ENCODE peak calls at places on chromosomes 4 and X, in five cellular contexts. H is heart left ventricle, Z is colonic mucosa, B is neuronal stem cell, Q is foreskin keratinocyte. A is an unnamed sample.

GRCh38 chr4:98804403-98804802 is 124.5 kb downstream of the EIF4E start:
- DNase-seq in H (no peak), Z (no peak), B (no peak), Q (no peak), A (no peak)

GRCh38 chr4:155822572-155822971 is 43.5 kb downstream of the ASIC5 start:
- DNase-seq in H (no peak), Z (no peak), B (no peak), Q (no peak), A (no peak)

GRCh38 chr4:133149932-133150642 is 993 bp downstream of the PCDH10 start:
- DNase-seq in H (no peak), Z (no peak), B (no peak), Q (no peak), A (no peak)

GRCh38 chrX:134821370-134821769 is 163.1 kb upstream of the PLAC1 start:
- DNase-seq in H (peak; percentile 61), Z (no peak), B (no peak), Q (no peak), A (no peak)

GRCh38 chrX:39406799-39407198 is 605.5 kb downstream of the MID1IP1 start:
- DNase-seq in H (no peak), Z (no peak), B (no peak), Q (no peak), A (no peak)

GRCh38 chrX:148905376-148905775 is 405.0 kb downstream of the AFF2 start:
- DNase-seq in H (no peak), Z (no peak), B (peak; percentile 30), Q (no peak), A (no peak)

GRCh38 chrX:69670001-69670555 is 54.2 kb downstream of the EDA start:
- DNase-seq in H (no peak), Z (no peak), B (no peak), Q (no peak), A (no peak)

GRCh38 chr4:1237981-1238675 is 10.8 kb downstream of the CTBP1 start:
- DNase-seq in H (no peak), Z (no peak), B (no peak), Q (no peak), A (peak; percentile 6)

GRCh38 chr4:89509708-89510269 is 202.2 kb upstream of the GPRIN3 start:
- DNase-seq in H (no peak), Z (no peak), B (no peak), Q (peak; percentile 45), A (no peak)

GRCh38 chrX:39828971-39829370 is 268.8 kb downstream of the BCOR start:
- DNase-seq in H (no peak), Z (no peak), B (no peak), Q (no peak), A (no peak)

GRCh38 chr4:168882650-168883233 is 127.3 kb downstream of the CBR4 start:
- DNase-seq in H (no peak), Z (no peak), B (no peak), Q (no peak), A (no peak)

GRCh38 chrX:39427492-39428289 is 626.4 kb downstream of the MID1IP1 start:
- DNase-seq in H (no peak), Z (no peak), B (no peak), Q (peak; percentile 11), A (no peak)

GRCh38 chrX:1496076-1496475 is 40.9 kb downstream of the P2RY8 start:
- DNase-seq in H (no peak), Z (no peak), B (no peak), Q (no peak), A (no peak)

GRCh38 chrX:1492421-1493012 is 39.8 kb upstream of the ASMTL start:
- DNase-seq in H (no peak), Z (no peak), B (no peak), Q (no peak), A (no peak)

GRCh38 chrX:1493877-1494510 is 41.3 kb upstream of the ASMTL start:
- DNase-seq in H (no peak), Z (no peak), B (no peak), Q (no peak), A (peak; percentile 34)

GRCh38 chrX:1491851-1492349 is 39.2 kb upstream of the ASMTL start:
- DNase-seq in H (no peak), Z (no peak), B (peak; percentile 35), Q (no peak), A (no peak)

DNA sequence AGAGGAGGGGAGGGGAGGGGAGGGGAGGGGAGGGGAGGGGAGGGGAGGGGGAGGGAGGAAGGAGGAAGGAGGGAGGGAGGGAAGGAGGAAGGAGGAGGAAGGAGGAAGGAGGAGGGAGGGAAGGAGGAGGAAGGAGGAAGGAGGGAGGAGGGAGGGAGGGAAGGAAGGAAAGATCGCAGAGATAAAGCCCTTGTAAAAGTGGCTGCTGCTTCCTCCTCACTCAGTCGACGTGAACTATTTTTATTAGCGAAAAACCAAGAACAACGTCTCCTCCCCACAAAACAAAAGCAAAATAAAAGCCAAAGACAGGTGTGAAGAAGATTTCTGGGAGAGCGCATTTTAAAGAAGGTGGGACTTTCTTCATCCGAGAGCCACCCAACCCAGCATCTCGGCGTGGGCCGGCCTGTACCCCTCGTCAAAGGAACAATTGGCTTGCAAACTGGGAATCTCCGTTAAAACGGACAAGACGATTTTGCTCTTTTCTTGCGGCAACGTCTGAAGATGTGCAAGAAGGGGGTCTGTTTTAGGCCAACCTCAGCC is 40.7 kb upstream of the ASMTL start:
- DNase-seq in H (no peak), Z (no peak), B (no peak), Q (no peak), A (no peak)
- H3K4me1 ChIP-seq in H (peaks cover 13% of the 10 kb centered on the region), Z (no peaks in the 10 kb centered on the region), B (peaks cover 1% of the 10 kb centered on the region), Q (no peaks in the 10 kb centered on the region), A (no peaks in the 10 kb centered on the region)

GRCh38 chr4:7330811-7331681 is 103.7 kb downstream of the PSAPL1 start:
- DNase-seq in H (no peak), Z (no peak), B (no peak), Q (no peak), A (no peak)
- H3K4me1 ChIP-seq in H (no peaks in the 10 kb centered on the region), Z (no peaks in the 10 kb centered on the region), B (peaks cover 24% of the 10 kb centered on the region), Q (no peaks in the 10 kb centered on the region), A (peaks cover 11% of the 10 kb centered on the region)

DNA sequence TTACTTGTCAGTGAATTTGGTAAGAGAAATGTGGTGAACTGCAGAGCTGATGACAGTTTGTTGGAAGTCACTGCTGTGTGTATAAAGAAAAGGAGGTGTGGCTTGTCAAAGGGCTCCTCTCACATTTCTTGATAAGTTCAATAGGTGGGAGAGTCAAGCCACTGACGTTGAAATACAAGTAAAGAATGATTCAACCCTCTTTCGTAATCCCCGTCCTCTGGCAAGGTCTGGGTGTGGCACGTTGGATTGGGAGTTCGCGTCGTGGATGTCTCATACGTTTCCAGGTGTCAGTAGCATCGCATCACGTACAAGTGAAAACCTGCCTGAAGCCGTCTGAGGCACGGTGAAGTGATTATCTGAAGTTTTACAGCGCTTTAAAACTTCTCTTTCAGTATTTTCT is 76.4 kb downstream of the EGF start:
- DNase-seq in H (no peak), Z (no peak), B (no peak), Q (peak; percentile 99), A (no peak)
- H3K4me1 ChIP-seq in H (peaks cover 13% of the 10 kb centered on the region), Z (no peaks in the 10 kb centered on the region), B (no peaks in the 10 kb centered on the region), Q (peaks cover 14% of the 10 kb centered on the region), A (no peaks in the 10 kb centered on the region)

DNA sequence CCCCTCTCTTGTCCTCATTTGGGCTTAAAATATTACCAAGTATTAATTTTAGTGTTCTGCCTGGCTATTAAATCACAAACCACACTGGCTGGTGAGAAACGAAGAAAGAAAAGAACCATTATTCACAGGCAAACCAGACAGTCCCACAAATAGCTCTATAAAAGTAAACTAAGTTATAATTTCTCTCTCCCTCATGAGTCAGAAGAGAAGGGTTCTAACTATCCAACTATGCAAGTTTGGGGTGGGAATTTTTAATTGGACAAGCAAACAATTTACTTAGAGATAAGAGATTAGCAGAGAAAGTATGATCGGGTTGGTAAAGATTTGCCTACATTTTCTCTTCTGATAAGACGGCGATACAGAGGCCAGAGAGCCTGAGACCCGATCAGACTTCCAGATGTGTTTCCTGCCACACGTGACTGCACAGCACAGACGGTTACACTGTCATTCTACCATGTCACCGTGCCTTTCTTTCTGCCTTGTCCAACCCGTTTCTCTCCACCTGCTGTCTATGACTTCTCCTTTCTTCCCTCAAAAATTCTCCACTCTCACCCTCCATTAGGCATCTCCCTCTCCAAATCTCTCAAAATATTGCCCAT is 52.3 kb downstream of the MEPE start:
- DNase-seq in H (no peak), Z (no peak), B (no peak), Q (no peak), A (no peak)
- H3K4me1 ChIP-seq in H (peaks cover under 1% of the 10 kb centered on the region), Z (no peaks in the 10 kb centered on the region), B (no peaks in the 10 kb centered on the region), Q (no peaks in the 10 kb centered on the region), A (no peaks in the 10 kb centered on the region)

DNA sequence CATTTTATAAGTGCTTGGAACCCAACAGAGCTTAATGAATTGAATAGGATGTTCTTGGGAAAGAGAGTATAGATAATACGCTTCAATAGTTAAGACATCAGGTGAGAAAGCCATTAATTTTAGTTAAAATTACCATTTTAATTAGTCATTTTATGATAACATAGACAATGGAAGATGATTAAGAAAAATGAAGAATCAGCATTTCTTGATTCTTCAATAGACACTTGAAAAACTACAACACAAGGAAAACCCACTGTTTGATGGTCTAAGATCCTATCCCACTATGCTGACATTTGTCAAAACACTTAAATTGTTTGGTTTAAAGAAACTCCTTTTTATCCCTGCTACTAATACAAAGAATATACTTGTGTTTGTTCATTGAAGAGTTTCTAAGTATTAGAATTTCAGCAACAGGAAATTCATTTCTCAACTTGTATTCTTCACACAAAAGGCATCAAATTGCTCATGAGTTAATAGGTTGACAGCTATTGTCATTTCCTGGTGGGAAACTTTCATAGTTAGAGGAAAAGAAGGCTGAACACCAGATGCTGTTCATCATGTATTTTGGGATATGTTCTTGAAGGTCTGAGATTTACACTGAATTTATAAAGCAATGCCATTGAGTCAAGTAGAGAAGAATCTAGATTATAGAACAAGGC is 9.6 kb upstream of the CXCL2 start:
- DNase-seq in H (no peak), Z (no peak), B (no peak), Q (no peak), A (no peak)
- H3K4me1 ChIP-seq in H (peaks cover 78% of the 10 kb centered on the region), Z (no peaks in the 10 kb centered on the region), B (no peaks in the 10 kb centered on the region), Q (peaks cover 53% of the 10 kb centered on the region), A (peaks cover 45% of the 10 kb centered on the region)

GRCh38 chrX:57367649-57368048 is 81.1 kb downstream of the FAAH2 start:
- DNase-seq in H (no peak), Z (no peak), B (no peak), Q (no peak), A (no peak)
- H3K4me1 ChIP-seq in H (no peaks in the 10 kb centered on the region), Z (no peaks in the 10 kb centered on the region), B (no peaks in the 10 kb centered on the region), Q (no peaks in the 10 kb centered on the region), A (no peaks in the 10 kb centered on the region)

GRCh38 chr4:40546972-40547371 is 82.7 kb downstream of the RBM47 start:
- DNase-seq in H (no peak), Z (peak; percentile 42), B (no peak), Q (no peak), A (no peak)

GRCh38 chr4:40547446-40548132 is 82.1 kb downstream of the RBM47 start:
- DNase-seq in H (no peak), Z (no peak), B (no peak), Q (no peak), A (no peak)

GRCh38 chr4:40546506-40546905 is 83.2 kb downstream of the RBM47 start:
- DNase-seq in H (no peak), Z (peak; percentile 90), B (no peak), Q (no peak), A (peak; percentile 75)

GRCh38 chr4:40550900-40551546 is 78.6 kb downstream of the RBM47 start:
- DNase-seq in H (no peak), Z (peak; percentile 38), B (no peak), Q (peak; percentile 72), A (peak; percentile 34)

DNA sequence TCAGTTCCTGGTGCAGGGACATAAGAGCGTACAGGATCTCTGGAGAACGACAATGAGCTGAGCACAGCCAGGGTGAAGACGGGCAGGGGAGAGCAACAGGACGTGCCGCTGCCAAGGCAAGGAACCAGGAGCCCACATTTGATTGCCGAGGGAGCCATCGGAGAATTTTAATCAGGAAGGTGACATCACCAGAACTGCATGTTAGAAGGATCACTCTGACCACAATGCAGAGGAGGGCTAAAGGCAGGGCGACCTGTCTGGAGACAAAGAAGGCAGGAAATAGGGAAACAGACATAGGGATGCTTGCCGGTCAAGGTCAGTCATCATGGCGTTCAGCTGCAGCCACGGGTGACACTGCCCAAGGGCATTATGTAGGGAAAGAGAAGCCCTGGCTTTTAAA is 81.4 kb downstream of the RBM47 start:
- DNase-seq in H (no peak), Z (no peak), B (no peak), Q (no peak), A (no peak)
- H3K4me1 ChIP-seq in H (peaks cover 44% of the 10 kb centered on the region), Z (peaks cover 14% of the 10 kb centered on the region), B (no peaks in the 10 kb centered on the region), Q (no peaks in the 10 kb centered on the region), A (peaks cover 37% of the 10 kb centered on the region)